ENCODE peak calls at places on chromosomes 12 and 14, in four cellular contexts. One of them, this sample, is unnamed.

GRCh38 chr12:106889326-106889725 is 66.4 kb upstream of the TMEM263 start:
- DNase-seq in K562: no peak
- DNase-seq in H1: no peak
- DNase-seq in GM12878: no peak
- DNase-seq in this sample: no peak

GRCh38 chr12:49698619-49699545 is 8.3 kb downstream of the FMNL3 start:
- DNase-seq in H1: peak; percentile 57
- DNase-seq in K562: no peak
- DNase-seq in GM12878: peak; percentile 91
- DNase-seq in this sample: no peak

GRCh38 chr12:11653215-11653753 is 3.8 kb downstream of the ETV6 start:
- DNase-seq in H1: no peak
- DNase-seq in K562: no peak
- DNase-seq in GM12878: peak; percentile 69
- DNase-seq in this sample: no peak

GRCh38 chr12:78316150-78316549 is 485.5 kb downstream of the NAV3 start:
- DNase-seq in H1: no peak
- DNase-seq in GM12878: no peak
- DNase-seq in K562: no peak
- DNase-seq in this sample: no peak

GRCh38 chr14:75299064-75299463 is 20.4 kb downstream of the FOS start:
- DNase-seq in GM12878: no peak
- DNase-seq in K562: no peak
- DNase-seq in H1: no peak
- DNase-seq in this sample: no peak

GRCh38 chr12:52182898-52183543 is 8.8 kb downstream of the KRT80 start:
- DNase-seq in K562: no peak
- DNase-seq in GM12878: no peak
- DNase-seq in H1: no peak
- DNase-seq in this sample: no peak

GRCh38 chr12:9632766-9633165 is 25.1 kb upstream of the KLRB1 start:
- DNase-seq in K562: no peak
- DNase-seq in GM12878: no peak
- DNase-seq in H1: no peak
- DNase-seq in this sample: no peak

GRCh38 chr12:29286081-29286800 is 94.7 kb downstream of the ERGIC2 start:
- DNase-seq in K562: no peak
- DNase-seq in GM12878: no peak
- DNase-seq in H1: no peak
- DNase-seq in this sample: no peak

GRCh38 chr12:106074706-106075392 is 63.9 kb downstream of the NUAK1 start:
- DNase-seq in GM12878: no peak
- DNase-seq in K562: no peak
- DNase-seq in H1: no peak
- DNase-seq in this sample: no peak

GRCh38 chr12:28780096-28780495 is 369.0 kb upstream of the FAR2 start:
- DNase-seq in GM12878: no peak
- DNase-seq in H1: no peak
- DNase-seq in K562: no peak
- DNase-seq in this sample: peak; percentile 12

GRCh38 chr12:204261-204678 is 9.7 kb downstream of the SLC6A12 start:
- DNase-seq in GM12878: no peak
- DNase-seq in H1: no peak
- DNase-seq in K562: no peak
- DNase-seq in this sample: no peak

GRCh38 chr14:103382375-103382774 is 2.8 kb upstream of the MARK3 start:
- DNase-seq in GM12878: no peak
- DNase-seq in K562: no peak
- DNase-seq in H1: no peak
- DNase-seq in this sample: no peak

GRCh38 chr12:81564237-81564636 is 194.9 kb downstream of the PPFIA2 start:
- DNase-seq in K562: no peak
- DNase-seq in H1: no peak
- DNase-seq in GM12878: no peak
- DNase-seq in this sample: no peak

GRCh38 chr12:50232206-50232605 is 51.1 kb downstream of the LIMA1 start:
- DNase-seq in H1: peak; percentile 0
- DNase-seq in K562: no peak
- DNase-seq in GM12878: no peak
- DNase-seq in this sample: no peak

GRCh38 chr12:76554411-76555225 is 5.0 kb downstream of the OSBPL8 start:
- DNase-seq in GM12878: no peak
- DNase-seq in K562: no peak
- DNase-seq in H1: no peak
- DNase-seq in this sample: no peak

GRCh38 chr12:93020225-93020997 is 91.3 kb upstream of the EEA1 start:
- DNase-seq in K562: peak; percentile 76
- DNase-seq in GM12878: no peak
- DNase-seq in H1: no peak
- DNase-seq in this sample: peak; percentile 98

GRCh38 chr12:30973171-30973570 is 46.6 kb downstream of the TSPAN11 start:
- DNase-seq in GM12878: no peak
- DNase-seq in K562: no peak
- DNase-seq in H1: no peak
- DNase-seq in this sample: no peak

GRCh38 chr14:80565001-80565400 is 353.7 kb upstream of the DIO2 start:
- DNase-seq in GM12878: no peak
- DNase-seq in H1: no peak
- DNase-seq in K562: no peak
- DNase-seq in this sample: no peak

GRCh38 chr12:120368789-120369475 is at the start of gene MSI1:
- DNase-seq in H1: peak; percentile 66
- DNase-seq in K562: peak; percentile 65
- DNase-seq in GM12878: no peak
- DNase-seq in this sample: no peak

GRCh38 chr12:116136340-116136739 is 141.2 kb downstream of the MED13L start:
- DNase-seq in H1: no peak
- DNase-seq in K562: no peak
- DNase-seq in GM12878: no peak
- DNase-seq in this sample: no peak

GRCh38 chr12:119631930-119632678 is 35.8 kb upstream of the PRKAB1 start:
- DNase-seq in H1: no peak
- DNase-seq in GM12878: no peak
- DNase-seq in K562: no peak
- DNase-seq in this sample: peak; percentile 65

GRCh38 chr12:16229676-16230075 is 47.8 kb downstream of the SLC15A5 start:
- DNase-seq in GM12878: no peak
- DNase-seq in K562: no peak
- DNase-seq in H1: no peak
- DNase-seq in this sample: no peak

GRCh38 chr12:108358580-108358965 is 19.5 kb upstream of the CMKLR1 start:
- DNase-seq in H1: no peak
- DNase-seq in K562: no peak
- DNase-seq in GM12878: no peak
- DNase-seq in this sample: no peak

GRCh38 chr12:52634266-52635056 is 16.1 kb upstream of the KRT73 start:
- DNase-seq in K562: no peak
- DNase-seq in GM12878: no peak
- DNase-seq in H1: peak; percentile 14
- DNase-seq in this sample: no peak

GRCh38 chr14:59086241-59086899 is 102.1 kb upstream of the DAAM1 start:
- DNase-seq in H1: no peak
- DNase-seq in GM12878: no peak
- DNase-seq in K562: no peak
- DNase-seq in this sample: no peak

GRCh38 chr14:91947196-91948184 is at the start of gene FBLN5:
- DNase-seq in H1: peak; percentile 72
- DNase-seq in GM12878: no peak
- DNase-seq in K562: peak; percentile 55
- DNase-seq in this sample: no peak

GRCh38 chr12:42790761-42791151 is 201.2 kb upstream of the PRICKLE1 start:
- DNase-seq in GM12878: no peak
- DNase-seq in H1: no peak
- DNase-seq in K562: peak; percentile 7
- DNase-seq in this sample: no peak

GRCh38 chr14:32426028-32426427 is 96.9 kb downstream of the AKAP6 start:
- DNase-seq in GM12878: no peak
- DNase-seq in H1: no peak
- DNase-seq in K562: no peak
- DNase-seq in this sample: no peak

GRCh38 chr12:16939871-16940306 is 333.9 kb upstream of the LMO3 start:
- DNase-seq in GM12878: peak; percentile 26
- DNase-seq in K562: peak; percentile 44
- DNase-seq in H1: peak; percentile 68
- DNase-seq in this sample: peak; percentile 80

GRCh38 chr14:87992349-87992719 is 648 bp downstream of the GALC start:
- DNase-seq in K562: no peak
- DNase-seq in H1: no peak
- DNase-seq in GM12878: no peak
- DNase-seq in this sample: no peak

DNA sequence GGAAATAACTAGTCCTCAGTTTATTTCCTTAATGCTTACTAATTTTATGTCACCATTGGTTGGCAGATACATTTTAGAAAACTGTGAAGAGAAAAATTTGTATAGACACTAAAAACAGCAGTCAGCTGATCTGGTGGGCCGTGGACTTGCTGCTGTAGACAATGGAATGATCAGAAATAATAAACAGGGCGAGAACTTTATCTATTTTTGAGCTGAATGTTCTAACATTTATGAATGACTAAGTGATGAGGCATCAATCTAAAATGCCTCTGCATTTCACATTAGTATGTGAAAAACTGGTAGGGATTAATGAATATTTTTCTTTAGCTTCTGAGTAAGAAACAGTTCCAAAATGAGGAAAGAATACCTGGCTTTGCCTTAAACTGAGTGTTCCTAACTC is 24.8 kb upstream of the PKP2 start:
- DNase-seq in K562: no peak
- DNase-seq in GM12878: no peak
- DNase-seq in H1: no peak
- DNase-seq in this sample: no peak
- TF ChIP-seq CBX5 in K562: no peak
- TF ChIP-seq CBX5 in GM12878: no peak
- TF ChIP-seq CBX5 in H1: no peak
- TF ChIP-seq CBX5 in this sample: no peak

GRCh38 chr12:53971686-53972085 is 1.2 kb upstream of the HOXC11 start:
- DNase-seq in K562: no peak
- DNase-seq in GM12878: no peak
- DNase-seq in H1: no peak
- DNase-seq in this sample: no peak

GRCh38 chr12:53971129-53971528 is 1.8 kb upstream of the HOXC11 start:
- DNase-seq in K562: no peak
- DNase-seq in H1: no peak
- DNase-seq in GM12878: no peak
- DNase-seq in this sample: no peak

GRCh38 chr12:53973093-53974042 is at the start of gene HOXC11:
- DNase-seq in GM12878: no peak
- DNase-seq in K562: no peak
- DNase-seq in H1: no peak
- DNase-seq in this sample: no peak

GRCh38 chr12:53972152-53972702 is 699 bp upstream of the HOXC11 start:
- DNase-seq in GM12878: no peak
- DNase-seq in H1: no peak
- DNase-seq in K562: no peak
- DNase-seq in this sample: no peak

DNA sequence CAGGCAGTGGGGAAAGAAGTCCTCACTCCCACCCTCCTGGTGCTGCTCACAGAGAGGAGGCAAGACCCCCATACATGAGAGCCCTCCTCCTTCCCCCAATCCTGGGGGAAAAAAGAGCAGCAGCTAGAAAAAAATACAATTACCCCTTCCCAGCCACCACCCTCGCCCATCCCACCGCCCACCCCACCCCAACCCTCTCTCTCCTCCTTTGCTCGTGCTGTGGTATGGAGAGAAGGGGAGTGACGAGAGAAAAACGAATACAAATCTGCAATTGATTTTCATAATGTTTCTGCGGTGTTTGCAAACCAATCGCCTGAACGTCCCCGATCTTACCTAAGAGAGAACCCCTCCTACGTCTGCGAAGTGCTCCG is 219 bp upstream of the HOXC11 start:
- DNase-seq in K562: no peak
- DNase-seq in H1: no peak
- DNase-seq in GM12878: no peak
- DNase-seq in this sample: no peak
- TF ChIP-seq CBX5 in K562: no peak
- TF ChIP-seq CBX5 in H1: no peak
- TF ChIP-seq CBX5 in GM12878: no peak
- TF ChIP-seq CBX5 in this sample: no peak

GRCh38 chr12:2154050-2154449 is 101.3 kb downstream of the CACNA1C start:
- DNase-seq in GM12878: no peak
- DNase-seq in H1: no peak
- DNase-seq in K562: no peak
- DNase-seq in this sample: no peak
- TF ChIP-seq CBX5 in GM12878: no peak
- TF ChIP-seq CBX5 in H1: no peak
- TF ChIP-seq CBX5 in K562: no peak
- TF ChIP-seq CBX5 in this sample: no peak

GRCh38 chr14:50233335-50234250 is 2.2 kb upstream of the SOS2 start:
- DNase-seq in K562: no peak
- DNase-seq in GM12878: no peak
- DNase-seq in H1: no peak
- DNase-seq in this sample: peak; percentile 67
- TF ChIP-seq CBX5 in K562: no peak
- TF ChIP-seq CBX5 in GM12878: no peak
- TF ChIP-seq CBX5 in H1: no peak
- TF ChIP-seq CBX5 in this sample: no peak

GRCh38 chr12:91778938-91779400 is 366.7 kb downstream of the BTG1 start:
- DNase-seq in K562: peak; percentile 20
- DNase-seq in GM12878: peak; percentile 93
- DNase-seq in H1: no peak
- DNase-seq in this sample: peak; percentile 29

GRCh38 chr12:91777268-91777997 is 368.2 kb downstream of the BTG1 start:
- DNase-seq in K562: no peak
- DNase-seq in GM12878: no peak
- DNase-seq in H1: no peak
- DNase-seq in this sample: peak; percentile 0

GRCh38 chr12:91774471-91774921 is 371.1 kb downstream of the BTG1 start:
- DNase-seq in K562: no peak
- DNase-seq in H1: no peak
- DNase-seq in GM12878: no peak
- DNase-seq in this sample: no peak

GRCh38 chr12:91781114-91781513 is 364.5 kb downstream of the BTG1 start:
- DNase-seq in GM12878: no peak
- DNase-seq in K562: no peak
- DNase-seq in H1: no peak
- DNase-seq in this sample: no peak

GRCh38 chr12:91778091-91778819 is 367.4 kb downstream of the BTG1 start:
- DNase-seq in H1: no peak
- DNase-seq in GM12878: peak; percentile 26
- DNase-seq in K562: no peak
- DNase-seq in this sample: no peak
- TF ChIP-seq CBX5 in H1: no peak
- TF ChIP-seq CBX5 in GM12878: no peak
- TF ChIP-seq CBX5 in K562: no peak
- TF ChIP-seq CBX5 in this sample: no peak

This sample was measured in HepG2.